ENCODE peak calls at places on chromosomes 7 and 10, in five cellular contexts. H, V, D, R and E are unnamed samples.

GRCh38 chr10:19302117-19302516 is 253.5 kb downstream of the MALRD1 start:
- DNase-seq in H (peak), V (no peak), D (no peak), R (peak), E (no peak)

GRCh38 chr10:92844746-92845145 is 3.6 kb upstream of the EXOC6 start:
- DNase-seq in H (no peak), V (no peak), D (no peak), R (peak), E (no peak)

GRCh38 chr7:159096736-159097581 is 47.7 kb downstream of the VIPR2 start:
- DNase-seq in H (no peak), V (no peak), D (peak), R (no peak), E (peak)

GRCh38 chr10:14560274-14560673 is 214.4 kb downstream of the FAM107B start:
- DNase-seq in H (peak), V (no peak), D (peak), R (peak), E (no peak)

GRCh38 chr7:135248546-135248945 is 14.9 kb downstream of the STRA8 start:
- DNase-seq in H (no peak), V (no peak), D (peak), R (no peak), E (no peak)

GRCh38 chr10:123991622-123992570 is 100.3 kb upstream of the CPXM2 start:
- DNase-seq in H (no peak), V (no peak), D (no peak), R (no peak), E (no peak)

GRCh38 chr7:84665339-84665738 is 470.8 kb upstream of the SEMA3A start:
- DNase-seq in H (no peak), V (no peak), D (no peak), R (no peak), E (no peak)

GRCh38 chr7:44966731-44967538 is 11.9 kb downstream of the MYO1G start:
- DNase-seq in H (no peak), V (no peak), D (peak), R (no peak), E (no peak)

GRCh38 chr7:5630670-5631069 is 150.8 kb downstream of the RNF216 start:
- DNase-seq in H (no peak), V (no peak), D (no peak), R (no peak), E (no peak)

GRCh38 chr7:28125381-28126046 is 55.1 kb downstream of the JAZF1 start:
- DNase-seq in H (peak), V (peak), D (no peak), R (no peak), E (no peak)

GRCh38 chr10:110141747-110142625 is 65.4 kb upstream of the MXI1 start:
- DNase-seq in H (no peak), V (peak), D (no peak), R (no peak), E (peak)

GRCh38 chr7:35754741-35755140 is 46.1 kb upstream of the SEPTIN7 start:
- DNase-seq in H (no peak), V (no peak), D (no peak), R (peak), E (no peak)

GRCh38 chr7:35760082-35760770 is 40.6 kb upstream of the SEPTIN7 start:
- DNase-seq in H (no peak), V (no peak), D (no peak), R (peak), E (no peak)

GRCh38 chr7:35757574-35757973 is 43.3 kb upstream of the SEPTIN7 start:
- DNase-seq in H (no peak), V (no peak), D (no peak), R (no peak), E (no peak)

GRCh38 chr7:35755711-35756110 is 45.1 kb upstream of the SEPTIN7 start:
- DNase-seq in H (no peak), V (no peak), D (no peak), R (no peak), E (no peak)

DNA sequence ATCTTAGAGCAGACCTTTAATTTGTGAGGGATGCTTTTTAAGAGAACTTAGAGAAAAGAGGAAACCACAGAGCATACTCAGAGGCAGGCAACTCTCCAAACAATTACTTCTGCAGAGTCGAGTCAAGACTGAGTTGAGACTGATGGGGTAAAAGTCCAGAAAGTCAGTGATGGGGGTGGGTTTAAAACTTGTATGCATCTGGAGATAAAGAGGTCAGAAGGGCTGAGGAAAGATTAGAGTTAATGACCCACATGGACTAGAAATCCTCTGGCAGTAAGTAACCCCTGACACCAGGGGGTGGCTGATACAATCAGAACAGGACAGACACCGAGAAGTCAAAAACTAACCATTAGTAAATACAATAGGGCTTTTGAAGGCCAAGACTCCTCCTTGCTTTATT is 42.4 kb upstream of the SEPTIN7 start:
- DNase-seq in H (no peak), V (peak), D (no peak), R (no peak), E (no peak)
- TF ChIP-seq CTCF in H (no peak), V (no peak), D (peak), R (no peak), E (no peak)

GRCh38 chr7:96040250-96040772 is 268.0 kb downstream of the DYNC1I1 start:
- DNase-seq in H (no peak), V (no peak), D (peak), R (no peak), E (no peak)

DNA sequence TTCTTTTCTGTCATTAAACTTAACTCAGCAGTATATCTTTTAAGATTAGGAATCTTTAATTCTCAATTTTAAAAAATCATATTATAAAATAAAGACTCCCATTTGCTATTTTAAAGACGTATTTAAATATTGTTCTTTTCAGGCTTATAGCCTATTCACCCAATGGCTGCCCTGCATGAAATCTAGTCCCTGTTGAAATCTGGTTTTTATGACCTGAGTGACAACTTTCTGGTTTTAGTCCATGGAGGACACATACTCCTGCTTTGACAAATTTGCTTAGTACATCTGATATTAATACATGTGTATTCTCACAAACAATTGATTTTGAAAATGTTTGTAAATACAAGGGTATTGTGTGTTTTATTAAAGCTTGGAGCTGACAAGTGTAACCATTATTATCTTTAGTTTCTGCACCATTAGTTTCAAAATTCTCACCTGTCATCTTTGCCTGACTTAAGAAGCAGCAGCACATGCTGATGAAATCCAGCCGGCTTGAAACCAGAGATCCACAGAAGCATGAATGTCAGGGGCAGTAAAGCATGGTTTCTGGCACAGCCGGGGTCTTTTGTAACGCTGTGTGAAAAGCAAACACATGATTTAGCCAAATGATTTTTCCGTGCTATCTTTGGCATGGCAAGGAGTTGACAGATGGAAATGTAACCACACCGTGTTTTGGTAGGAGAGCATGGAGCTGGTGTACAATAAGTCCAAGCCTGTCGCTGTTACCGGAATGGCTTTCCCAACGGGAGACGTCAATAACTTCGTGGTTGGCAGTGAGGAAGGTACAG is 262.8 kb downstream of the DYNC1I1 start:
- DNase-seq in H (no peak), V (no peak), D (no peak), R (no peak), E (no peak)
- TF ChIP-seq CTCF in H (no peak), V (no peak), D (no peak), R (no peak), E (no peak)

GRCh38 chr10:107148906-107149305 is 15.6 kb downstream of the SORCS1 start:
- DNase-seq in H (no peak), V (no peak), D (no peak), R (no peak), E (no peak)

GRCh38 chr10:107141539-107142061 is 22.9 kb downstream of the SORCS1 start:
- DNase-seq in H (no peak), V (no peak), D (no peak), R (no peak), E (no peak)

GRCh38 chr10:107139237-107139636 is 25.3 kb downstream of the SORCS1 start:
- DNase-seq in H (no peak), V (no peak), D (no peak), R (no peak), E (no peak)

DNA sequence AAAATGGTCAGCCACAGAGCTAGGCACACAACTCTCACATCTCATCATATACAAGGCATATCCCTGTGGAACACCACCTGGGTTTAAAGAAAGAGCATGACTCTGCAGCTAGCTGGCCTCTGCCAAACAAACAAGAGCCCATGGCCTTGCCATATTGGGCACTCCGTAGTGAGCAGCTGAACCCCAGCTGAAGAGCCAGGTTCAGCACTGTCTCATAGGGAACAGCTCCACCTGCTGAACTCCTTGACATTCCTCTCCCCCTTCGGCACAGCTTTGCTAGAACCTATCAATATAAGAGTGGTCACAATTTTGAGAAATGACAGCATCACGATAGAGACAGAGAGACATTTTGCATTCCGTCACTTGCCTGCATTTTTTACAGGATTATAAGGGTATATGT is 20.0 kb downstream of the SORCS1 start:
- DNase-seq in H (no peak), V (peak), D (peak), R (no peak), E (no peak)
- TF ChIP-seq CTCF in H (no peak), V (peak), D (peak), R (no peak), E (peak)

GRCh38 chr7:147547252-147547897 is 1043.2 kb upstream of the C7orf33 start:
- DNase-seq in H (no peak), V (peak), D (peak), R (peak), E (no peak)
- TF ChIP-seq CTCF in H (peak), V (no peak), D (peak), R (peak), E (peak)

GRCh38 chr10:119725550-119726290 is at the start of gene INPP5F:
- DNase-seq in H (peak), V (peak), D (peak), R (peak), E (peak)
- TF ChIP-seq CTCF in H (no peak), V (peak), D (peak), R (peak), E (peak)

DNA sequence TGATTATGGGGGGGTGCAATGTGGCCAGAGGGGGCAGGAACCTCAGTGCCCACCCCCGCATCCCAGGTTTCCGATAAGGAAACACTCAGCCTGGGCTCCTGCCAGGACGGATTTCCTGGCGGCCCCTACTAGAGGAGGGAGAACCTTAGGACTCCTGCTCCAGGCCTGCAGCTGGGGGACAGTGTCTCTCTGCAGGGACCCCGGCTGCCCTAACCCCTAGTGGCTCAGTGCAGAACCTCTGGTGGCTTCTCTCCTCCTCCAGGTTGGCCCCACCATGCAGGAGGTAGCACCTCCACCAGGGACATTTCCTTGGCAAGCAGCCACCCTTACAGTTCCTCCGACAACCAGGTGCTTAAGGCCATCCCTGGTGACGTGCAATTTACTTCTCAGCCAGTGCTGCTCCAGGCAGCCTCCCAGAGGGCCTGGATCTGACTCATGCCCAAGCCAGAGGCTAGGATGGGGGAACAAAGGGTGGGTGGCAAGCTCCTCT is 31.9 kb downstream of the SH2B2 start:
- DNase-seq in H (peak), V (no peak), D (no peak), R (peak), E (no peak)
- TF ChIP-seq CTCF in H (no peak), V (no peak), D (peak), R (no peak), E (no peak)

GRCh38 chr7:22853138-22853537 is 30.5 kb upstream of the TOMM7 start:
- DNase-seq in H (no peak), V (no peak), D (no peak), R (no peak), E (no peak)

GRCh38 chr7:22856437-22856836 is 33.8 kb upstream of the TOMM7 start:
- DNase-seq in H (no peak), V (no peak), D (no peak), R (no peak), E (no peak)

GRCh38 chr7:22853674-22854157 is 31.1 kb upstream of the TOMM7 start:
- DNase-seq in H (no peak), V (peak), D (peak), R (no peak), E (no peak)

GRCh38 chr7:22855049-22855392 is 32.4 kb upstream of the TOMM7 start:
- DNase-seq in H (no peak), V (no peak), D (no peak), R (no peak), E (no peak)

GRCh38 chr7:22854158-22855048 is 31.8 kb upstream of the TOMM7 start:
- DNase-seq in H (peak), V (peak), D (peak), R (peak), E (peak)
- TF ChIP-seq CTCF in H (no peak), V (peak), D (peak), R (no peak), E (peak)

GRCh38 chr10:112954974-112955735 is 5.1 kb downstream of the TCF7L2 start:
- DNase-seq in H (no peak), V (no peak), D (no peak), R (no peak), E (no peak)
- TF ChIP-seq CTCF in H (no peak), V (no peak), D (no peak), R (no peak), E (no peak)